ENCODE peak calls at places on chromosomes 13 and 19, in four cellular contexts. I is tibial nerve; U is T-helper 2 cell; V is effector memory CD8-positive, alpha-beta T cell. Q is an unnamed sample.

GRCh38 chr13:79290595-79291244 is 115.3 kb downstream of the RBM26 start:
- DNase-seq in V (no peak), I (no peak), U (no peak), Q (no peak)

GRCh38 chr19:13835791-13836723 is 40.8 kb downstream of the ZSWIM4 start:
- DNase-seq in V (no peak), U (peak; percentile 24), I (no peak), Q (no peak)

GRCh38 chr19:17279436-17279835 is 2.3 kb upstream of the ANKLE1 start:
- DNase-seq in I (no peak), V (no peak), U (no peak), Q (no peak)

GRCh38 chr13:49610176-49610575 is 18.1 kb upstream of the ARL11 start:
- DNase-seq in U (no peak), I (no peak), V (no peak), Q (no peak)

GRCh38 chr19:17616961-17617806 is 61.7 kb downstream of the COLGALT1 start:
- DNase-seq in I (no peak), U (no peak), V (no peak), Q (peak; percentile 11)

GRCh38 chr19:995051-995827 is 5.0 kb upstream of the GRIN3B start:
- DNase-seq in V (no peak), I (no peak), U (no peak), Q (no peak)

GRCh38 chr13:30255696-30256095 is 51.7 kb downstream of the KATNAL1 start:
- DNase-seq in V (no peak), U (no peak), I (no peak), Q (no peak)

GRCh38 chr19:3785938-3786824 is at the start of gene MATK:
- DNase-seq in I (no peak), V (peak; percentile 30), U (no peak), Q (no peak)

GRCh38 chr13:86788624-86789023 is 882.5 kb upstream of the SLITRK5 start:
- DNase-seq in U (no peak), V (no peak), I (no peak), Q (no peak)

GRCh38 chr19:47190167-47190727 is 40.8 kb downstream of the BBC3 start:
- DNase-seq in V (no peak), I (no peak), U (peak; percentile 15), Q (peak; percentile 63)

GRCh38 chr13:110471833-110472162 is 89.7 kb downstream of the RAB20 start:
- DNase-seq in I (no peak), U (no peak), V (no peak), Q (peak; percentile 86)

Q was measured in brain microvascular endothelial cell.